ENCODE peak calls at places on chromosomes 6 and 20, in nine cellular contexts. C is IMR-90; Z is A549; D is left colon; H is effector memory CD8-positive, alpha-beta T cell; S is activated naive CD8-positive, alpha-beta T cell treated with anti-CD3 and anti-CD28 coated beads, Interleukin-2, amount 10 ng/mL, durations not matched to agents 7 days and 5 days; P is activated CD8-positive, alpha-beta T cell treated with anti-CD3 and anti-CD28 coated beads for 36 hours; W is HCT116; F is heart right ventricle. K is an unnamed sample.

GRCh38 chr6:111686249-111686997 is 80.7 kb upstream of the TRAF3IP2 start:
- ATAC-seq in C (no peak), Z (no peak), D (no peak), H (no peak), S (no peak), P (no peak), W (no peak), F (no peak), K (no peak)

GRCh38 chr6:108550256-108550655 is 10.5 kb upstream of the FOXO3 start:
- ATAC-seq in C (peak), Z (no peak), D (no peak), H (no peak), S (no peak), P (no peak), W (no peak), F (no peak), K (no peak)

GRCh38 chr6:40563111-40563510 is 24.1 kb downstream of the LRFN2 start:
- ATAC-seq in C (no peak), Z (no peak), D (no peak), H (no peak), S (no peak), P (no peak), W (no peak), F (no peak), K (no peak)

GRCh38 chr6:104356197-104356596 is 503.5 kb downstream of the HACE1 start:
- ATAC-seq in C (no peak), Z (no peak), D (peak), H (no peak), S (no peak), P (no peak), W (no peak), F (no peak), K (no peak)

GRCh38 chr6:37456126-37456525 is 23.1 kb downstream of the CMTR1 start:
- ATAC-seq in C (peak), Z (no peak), D (no peak), H (no peak), S (no peak), P (no peak), W (no peak), F (no peak), K (no peak)

GRCh38 chr6:75402296-75402695 is 91.3 kb downstream of the FILIP1 start:
- ATAC-seq in C (peak), Z (peak), D (no peak), H (no peak), S (no peak), P (no peak), W (peak), F (peak), K (no peak)

GRCh38 chr6:53962631-53963030 is 148.6 kb upstream of the MLIP start:
- ATAC-seq in C (no peak), Z (no peak), D (no peak), H (no peak), S (no peak), P (no peak), W (no peak), F (peak), K (no peak)

GRCh38 chr20:35368616-35369423 is 43.0 kb downstream of the UQCC1 start:
- ATAC-seq in C (peak), Z (no peak), D (no peak), H (no peak), S (no peak), P (no peak), W (no peak), F (peak), K (no peak)

GRCh38 chr20:44234566-44235317 is 12.4 kb upstream of the GDAP1L1 start:
- ATAC-seq in C (no peak), Z (no peak), D (no peak), H (no peak), S (no peak), P (no peak), W (no peak), F (no peak), K (no peak)

GRCh38 chr6:28643017-28643740 is 117.5 kb downstream of the GPX5 start:
- ATAC-seq in C (peak), Z (peak), D (no peak), H (no peak), S (no peak), P (peak), W (peak), F (no peak), K (no peak)

GRCh38 chr6:46444772-46445454 is 46.3 kb downstream of the RCAN2 start:
- ATAC-seq in C (no peak), Z (no peak), D (no peak), H (no peak), S (no peak), P (no peak), W (no peak), F (peak), K (no peak)

GRCh38 chr20:50281831-50282591 is 91.4 kb downstream of the CEBPB start:
- ATAC-seq in C (no peak), Z (no peak), D (no peak), H (no peak), S (no peak), P (peak), W (peak), F (no peak), K (no peak)

GRCh38 chr20:22333885-22334545 is 250.4 kb downstream of the FOXA2 start:
- ATAC-seq in C (peak), Z (peak), D (peak), H (no peak), S (no peak), P (peak), W (peak), F (peak), K (no peak)

GRCh38 chr6:24662206-24662605 is 4.5 kb downstream of the TDP2 start:
- ATAC-seq in C (no peak), Z (no peak), D (peak), H (no peak), S (no peak), P (no peak), W (no peak), F (no peak), K (no peak)

GRCh38 chr6:5726976-5727718 is 279.6 kb downstream of the NRN1 start:
- ATAC-seq in C (no peak), Z (no peak), D (no peak), H (no peak), S (no peak), P (no peak), W (no peak), F (no peak), K (no peak)

GRCh38 chr6:115067690-115068447 is 725.0 kb upstream of the HS3ST5 start:
- ATAC-seq in C (no peak), Z (no peak), D (no peak), H (no peak), S (no peak), P (no peak), W (no peak), F (no peak), K (no peak)

GRCh38 chr6:38554700-38555413 is 84.9 kb downstream of the BTBD9 start:
- ATAC-seq in C (peak), Z (no peak), D (no peak), H (no peak), S (no peak), P (no peak), W (no peak), F (peak), K (no peak)

GRCh38 chr6:14130431-14131075 is 13.0 kb downstream of the CD83 start:
- ATAC-seq in C (no peak), Z (no peak), D (peak), H (no peak), S (no peak), P (no peak), W (no peak), F (no peak), K (peak)

GRCh38 chr6:110522427-110522826 is 46.0 kb upstream of the SLC22A16 start:
- ATAC-seq in C (no peak), Z (no peak), D (no peak), H (no peak), S (no peak), P (no peak), W (no peak), F (peak), K (no peak)

GRCh38 chr20:23257106-23257761 is 93.4 kb upstream of the NXT1 start:
- ATAC-seq in C (no peak), Z (no peak), D (no peak), H (no peak), S (no peak), P (no peak), W (no peak), F (peak), K (no peak)

GRCh38 chr6:101011165-101011564 is 130.0 kb upstream of the ASCC3 start:
- ATAC-seq in C (no peak), Z (no peak), D (peak), H (peak), S (peak), P (peak), W (no peak), F (no peak), K (peak)

GRCh38 chr6:158081657-158081935 is 86.5 kb downstream of the SERAC1 start:
- ATAC-seq in C (no peak), Z (no peak), D (no peak), H (no peak), S (no peak), P (no peak), W (no peak), F (no peak), K (no peak)

GRCh38 chr6:67411036-67411435 is 1224.0 kb upstream of the ADGRB3 start:
- ATAC-seq in C (no peak), Z (no peak), D (peak), H (no peak), S (no peak), P (no peak), W (no peak), F (no peak), K (no peak)